ENCODE peak calls at places on chromosomes 1 and 21, in eight cellular contexts. K is psoas muscle, G is cardiac muscle cell, O is mammary epithelial cell, Z is pancreas, Y is lower lobe of right lung, Q is mucosa of descending colon, U is body of pancreas. H is an unnamed sample.

GRCh38 chr1:30929135-30929889 is 20.8 kb upstream of the SDC3 start:
- DNase-seq in K (no peak), G (peak; percentile 66), O (peak; percentile 55), Z (peak; percentile 48), Y (no peak), Q (peak; percentile 66), U (peak; percentile 47), H (peak; percentile 42)

GRCh38 chr1:94905207-94905606 is 21.7 kb downstream of the CNN3 start:
- DNase-seq in K (no peak), G (no peak), O (no peak), Z (no peak), Y (no peak), Q (no peak), U (no peak), H (no peak)

GRCh38 chr21:45593162-45594022 is 50.1 kb upstream of the PCBP3 start:
- DNase-seq in K (no peak), G (no peak), O (no peak), Z (no peak), Y (peak; percentile 28), Q (no peak), U (no peak), H (no peak)

GRCh38 chr1:12251442-12251841 is 21.6 kb downstream of the VPS13D start:
- DNase-seq in K (no peak), G (peak; percentile 10), O (no peak), Z (no peak), Y (no peak), Q (no peak), U (no peak), H (no peak)

GRCh38 chr1:238960071-238960470 is 426.3 kb upstream of the CHRM3 start:
- DNase-seq in K (no peak), G (no peak), O (peak; percentile 93), Z (no peak), Y (no peak), Q (no peak), U (no peak), H (no peak)

GRCh38 chr1:234975122-234975940 is 153.3 kb downstream of the TOMM20 start:
- DNase-seq in K (no peak), G (no peak), O (peak; percentile 98), Z (no peak), Y (no peak), Q (no peak), U (no peak), H (no peak)

GRCh38 chr1:62271932-62272728 is 47.1 kb downstream of the KANK4 start:
- DNase-seq in K (no peak), G (no peak), O (no peak), Z (no peak), Y (no peak), Q (no peak), U (no peak), H (no peak)

GRCh38 chr1:54884135-54884586 is 2.8 kb downstream of the DHCR24 start:
- DNase-seq in K (no peak), G (no peak), O (no peak), Z (no peak), Y (no peak), Q (no peak), U (no peak), H (no peak)

GRCh38 chr1:36149237-36149972 is at the start of gene TRAPPC3:
- DNase-seq in K (peak; percentile 100), G (peak; percentile 100), O (peak; percentile 100), Z (peak; percentile 100), Y (peak; percentile 100), Q (peak; percentile 100), U (peak; percentile 100), H (peak; percentile 100)

GRCh38 chr1:197744979-197745378 is 30.3 kb downstream of the DENND1B start:
- DNase-seq in K (no peak), G (no peak), O (no peak), Z (no peak), Y (no peak), Q (peak; percentile 18), U (no peak), H (no peak)

GRCh38 chr1:207944571-207944970 is 33.6 kb upstream of the CD34 start:
- DNase-seq in K (no peak), G (no peak), O (peak; percentile 50), Z (no peak), Y (no peak), Q (no peak), U (no peak), H (no peak)

GRCh38 chr1:9293512-9294439 is 1.1 kb downstream of the SPSB1 start:
- DNase-seq in K (peak; percentile 75), G (no peak), O (no peak), Z (peak; percentile 51), Y (no peak), Q (peak; percentile 55), U (peak; percentile 50), H (peak; percentile 33)

GRCh38 chr1:22129501-22130117 is 13.3 kb downstream of the WNT4 start:
- DNase-seq in K (no peak), G (no peak), O (no peak), Z (no peak), Y (no peak), Q (no peak), U (no peak), H (no peak)

GRCh38 chr1:201218409-201218808 is 27.8 kb downstream of the IGFN1 start:
- DNase-seq in K (no peak), G (no peak), O (no peak), Z (no peak), Y (no peak), Q (no peak), U (no peak), H (no peak)

DNA sequence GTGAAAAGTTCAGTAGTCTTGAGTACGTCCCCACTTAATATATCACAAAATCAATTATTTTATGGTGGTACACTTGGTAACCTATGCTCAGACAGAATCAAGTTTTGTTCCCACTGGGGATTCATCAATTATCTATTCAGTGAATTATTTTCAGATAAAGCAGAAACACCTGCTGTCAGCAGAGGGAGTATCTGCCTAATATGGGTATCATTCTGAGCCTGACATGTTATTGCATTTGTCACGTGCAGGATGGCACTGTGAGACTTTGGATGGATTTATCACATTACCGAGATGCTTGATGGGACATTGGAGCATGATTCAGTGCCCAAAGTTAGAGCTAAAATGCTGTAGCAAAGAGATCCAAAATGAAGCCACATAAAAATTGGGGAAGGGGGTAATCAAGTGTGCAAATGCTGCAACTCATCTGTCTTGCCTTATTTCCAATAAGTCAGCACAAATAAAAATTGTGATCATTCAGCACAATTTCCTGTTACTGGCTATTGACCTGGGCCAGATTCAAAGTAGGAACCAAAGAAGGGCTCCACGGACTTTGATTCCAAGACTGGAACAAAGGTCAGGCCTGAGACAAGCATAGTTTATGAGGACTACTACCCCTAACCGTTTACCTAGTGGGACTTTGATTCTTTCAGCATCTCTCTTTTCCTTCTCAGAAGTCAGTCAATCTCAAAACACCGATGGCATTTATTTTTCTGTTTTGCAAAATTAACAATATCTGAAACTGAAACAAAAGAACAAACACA is 657.7 kb downstream of the LMO4 start:
- DNase-seq in K (no peak), G (no peak), O (no peak), Z (no peak), Y (no peak), Q (no peak), U (no peak), H (no peak)
- TF ChIP-seq CTCF in K (no peak), G (no peak), O (peak; percentile 43), Z (no peak), Y (no peak), Q (no peak), U (no peak), H (no peak)

DNA sequence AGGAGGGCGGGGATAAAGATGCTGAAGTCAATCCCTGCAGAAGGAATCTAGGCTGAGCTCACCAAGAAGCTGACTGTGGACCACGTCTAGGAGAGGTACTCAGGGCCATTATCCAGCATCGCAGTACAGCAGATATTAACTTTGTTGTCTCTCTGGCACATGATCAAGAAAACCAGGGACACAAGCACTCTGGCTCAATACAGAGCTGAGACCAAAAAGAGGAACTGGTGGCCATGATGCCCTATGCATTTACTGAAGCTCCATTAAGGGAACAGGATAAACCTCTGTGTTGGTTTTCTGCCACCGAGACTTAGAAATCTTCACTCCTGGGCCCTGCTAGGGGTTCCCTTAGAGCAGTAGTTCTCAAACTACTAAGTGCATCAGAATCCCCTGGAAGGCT is 38.0 kb upstream of the ANGPTL7 start:
- DNase-seq in K (no peak), G (no peak), O (no peak), Z (no peak), Y (no peak), Q (no peak), U (no peak), H (no peak)
- H3K4me1 ChIP-seq in K (peaks cover under 1% of the 10 kb centered on the region), G (no peaks in the 10 kb centered on the region), O (peaks cover 26% of the 10 kb centered on the region), Z (no peaks in the 10 kb centered on the region), Y (peaks cover 22% of the 10 kb centered on the region), Q (no peaks in the 10 kb centered on the region), U (no peaks in the 10 kb centered on the region), H (no peaks in the 10 kb centered on the region)

DNA sequence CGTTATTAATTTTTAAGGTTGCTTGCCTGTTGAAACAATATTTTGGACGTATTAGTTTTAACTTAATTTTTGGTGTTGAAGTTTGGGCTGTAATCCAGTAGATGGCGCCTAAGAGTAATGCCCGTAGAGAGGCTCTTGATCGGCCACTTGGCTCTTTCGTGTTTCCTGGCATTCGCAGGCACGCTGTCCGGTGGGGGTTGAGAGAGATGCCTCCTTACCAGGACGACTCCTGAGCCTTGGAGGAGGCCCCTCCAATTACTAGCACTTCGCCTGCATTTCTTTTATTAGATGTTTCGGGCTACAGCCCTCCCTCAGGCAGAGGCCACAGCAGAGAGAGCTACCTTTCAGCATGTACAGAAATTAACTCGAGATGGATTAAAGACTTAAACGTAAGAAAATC is 12.0 kb downstream of the OR2M4 start:
- DNase-seq in K (peak; percentile 29), G (no peak), O (peak; percentile 27), Z (peak; percentile 23), Y (peak; percentile 47), Q (peak; percentile 3), U (peak; percentile 30), H (no peak)
- TF ChIP-seq CTCF in K (no peak), G (peak; percentile 45), O (peak; percentile 83), Z (peak; percentile 49), Y (peak; percentile 62), Q (no peak), U (peak; percentile 48), H (no peak)

GRCh38 chr1:75079535-75080290 is 54.5 kb upstream of the LHX8 start:
- DNase-seq in K (no peak), G (peak; percentile 17), O (peak; percentile 1), Z (no peak), Y (no peak), Q (no peak), U (no peak), H (no peak)

GRCh38 chr1:75074719-75075395 is 59.3 kb upstream of the LHX8 start:
- DNase-seq in K (no peak), G (no peak), O (no peak), Z (no peak), Y (no peak), Q (no peak), U (no peak), H (no peak)
- H3K4me1 ChIP-seq in K (no peaks in the 10 kb centered on the region), G (peaks cover 5% of the 10 kb centered on the region), O (no peaks in the 10 kb centered on the region), Z (no peaks in the 10 kb centered on the region), Y (no peaks in the 10 kb centered on the region), Q (no peaks in the 10 kb centered on the region), U (no peaks in the 10 kb centered on the region), H (no peaks in the 10 kb centered on the region)

DNA sequence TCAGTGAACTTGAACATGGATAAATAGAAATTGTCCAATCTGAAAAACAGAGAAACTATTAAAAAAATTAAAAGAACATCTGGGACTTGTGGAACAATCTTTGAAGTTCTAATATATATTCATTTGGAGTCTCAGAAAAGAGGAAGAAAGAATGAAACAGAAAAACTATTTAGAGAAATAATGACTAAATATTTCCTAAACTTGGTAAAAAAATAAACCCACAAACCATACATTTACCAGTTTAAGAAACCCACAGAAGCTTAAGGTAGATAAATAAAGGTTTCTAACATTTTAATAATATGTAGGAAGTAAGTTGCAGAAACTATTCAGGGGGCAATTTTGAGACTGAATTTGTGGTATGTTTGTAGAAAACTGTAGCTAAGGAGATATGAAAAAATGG is 437.8 kb downstream of the PTBP2 start:
- DNase-seq in K (no peak), G (no peak), O (no peak), Z (no peak), Y (no peak), Q (no peak), U (no peak), H (no peak)
- TF ChIP-seq CTCF in K (no peak), G (no peak), O (no peak), Z (no peak), Y (no peak), Q (no peak), U (no peak), H (no peak)